ENCODE peak calls at places on chromosomes 3 and 15, in eight cellular contexts. B, K, S, I, X, O, M and N are unnamed samples. For H3K9me3 and H3K36me3, the result is how much of the 10 kb centered on the place peaks cover.

GRCh38 chr3:101724329-101725191 is at the start of gene CEP97:
- DNase-seq in B (peak), K (peak), S (peak), I (peak), X (peak), O (peak), M (peak), N (peak)

GRCh38 chr3:61876797-61877196 is 315.4 kb downstream of the PTPRG start:
- DNase-seq in B (no peak), K (no peak), S (no peak), I (no peak), X (no peak), O (no peak), M (no peak), N (no peak)

GRCh38 chr15:41832875-41833274 is 5.0 kb downstream of the JMJD7 start:
- DNase-seq in B (peak), K (no peak), S (no peak), I (no peak), X (no peak), O (no peak), M (no peak), N (no peak)

GRCh38 chr3:11574981-11575669 is 68.6 kb downstream of the VGLL4 start:
- DNase-seq in B (no peak), K (no peak), S (no peak), I (no peak), X (no peak), O (no peak), M (no peak), N (no peak)

GRCh38 chr15:40062816-40063562 is 24.0 kb upstream of the SRP14 start:
- DNase-seq in B (no peak), K (no peak), S (no peak), I (no peak), X (no peak), O (no peak), M (no peak), N (no peak)

GRCh38 chr3:51940648-51941421 is 869 bp downstream of the RRP9 start:
- DNase-seq in B (no peak), K (no peak), S (no peak), I (no peak), X (peak), O (no peak), M (no peak), N (peak)

GRCh38 chr15:93018574-93018973 is 70.4 kb downstream of the RGMA start:
- DNase-seq in B (no peak), K (no peak), S (no peak), I (no peak), X (no peak), O (no peak), M (no peak), N (no peak)

GRCh38 chr3:182621435-182622240 is 171.7 kb upstream of the ATP11B start:
- DNase-seq in B (no peak), K (no peak), S (no peak), I (no peak), X (no peak), O (no peak), M (no peak), N (no peak)

GRCh38 chr3:184135149-184135910 is at the start of gene EIF2B5:
- DNase-seq in B (peak), K (peak), S (peak), I (peak), X (peak), O (peak), M (peak), N (peak)

GRCh38 chr3:14949126-14949525 is 1.7 kb downstream of the NR2C2 start:
- DNase-seq in B (no peak), K (peak), S (no peak), I (no peak), X (no peak), O (no peak), M (no peak), N (no peak)

GRCh38 chr3:47019201-47019600 is 39.7 kb downstream of the NBEAL2 start:
- DNase-seq in B (no peak), K (no peak), S (peak), I (no peak), X (no peak), O (no peak), M (no peak), N (no peak)

DNA sequence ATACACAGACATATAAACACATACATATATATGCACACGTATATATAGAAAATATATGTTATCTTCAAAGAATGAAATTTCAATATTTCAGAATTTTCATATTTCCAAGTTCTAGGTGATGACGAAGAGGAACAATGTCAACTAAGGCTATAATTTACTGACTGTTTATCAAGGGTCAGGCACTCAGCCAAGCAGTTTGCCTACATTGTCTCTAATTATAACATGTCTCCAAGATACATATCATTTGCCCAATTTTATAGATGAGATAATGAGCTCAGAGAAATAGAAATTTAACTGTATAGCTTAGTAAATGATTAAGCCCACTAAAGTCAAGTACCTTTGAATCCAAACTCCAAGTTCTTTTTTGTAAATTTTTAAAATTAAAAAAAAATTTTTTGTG is 99.9 kb upstream of the PLSCR4 start:
- DNase-seq in B (peak), K (no peak), S (no peak), I (no peak), X (no peak), O (no peak), M (no peak), N (no peak)
- H3K9me3 ChIP-seq in B (under half), K (under half), S (under half), I (under half), X (under half), O (under half), M (under half), N (under half)

GRCh38 chr15:83206387-83206970 is 1.1 kb downstream of the HDGFL3 start:
- DNase-seq in B (no peak), K (peak), S (no peak), I (no peak), X (peak), O (no peak), M (no peak), N (no peak)
- TF ChIP-seq EP300 in B (no peak), K (no peak), S (no peak), I (no peak), X (no peak), O (no peak), M (no peak), N (no peak)

GRCh38 chr3:150409527-150410310 is 1.6 kb downstream of the TSC22D2 start:
- DNase-seq in B (peak), K (peak), S (peak), I (peak), X (peak), O (peak), M (peak), N (peak)

GRCh38 chr3:150411971-150412370 is 3.9 kb downstream of the TSC22D2 start:
- DNase-seq in B (no peak), K (no peak), S (no peak), I (no peak), X (no peak), O (no peak), M (no peak), N (no peak)

GRCh38 chr3:150410311-150411105 is 2.4 kb downstream of the TSC22D2 start:
- DNase-seq in B (peak), K (peak), S (no peak), I (no peak), X (peak), O (peak), M (no peak), N (peak)

GRCh38 chr3:150412599-150413069 is 4.5 kb downstream of the TSC22D2 start:
- DNase-seq in B (no peak), K (peak), S (no peak), I (no peak), X (no peak), O (no peak), M (peak), N (no peak)

GRCh38 chr3:150411106-150411460 is 3.0 kb downstream of the TSC22D2 start:
- DNase-seq in B (no peak), K (no peak), S (no peak), I (no peak), X (no peak), O (no peak), M (no peak), N (no peak)
- H3K36me3 ChIP-seq in B (under half), K (under half), S (under half), I (under half), X (under half), O (under half), M (under half), N (under half)

DNA sequence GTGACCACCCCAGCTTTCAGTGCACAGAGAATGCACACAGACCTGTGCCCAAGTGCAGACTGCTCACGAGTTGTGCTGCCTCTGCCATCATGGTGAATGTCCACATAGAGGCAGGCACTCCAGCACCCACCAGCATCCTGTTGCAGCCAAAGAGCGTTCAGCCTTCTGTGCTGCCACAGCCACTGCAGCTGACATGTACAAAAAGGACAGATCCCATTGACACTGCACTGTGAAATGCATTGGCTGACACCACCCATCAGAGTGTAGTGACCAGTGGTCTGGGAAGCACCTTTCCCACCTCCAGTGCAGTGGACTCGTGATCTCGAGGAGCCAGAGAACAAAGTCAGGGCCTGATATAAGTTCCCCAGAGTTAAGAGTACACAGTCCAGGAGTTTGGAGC is 260.3 kb downstream of the RAP2B start:
- DNase-seq in B (no peak), K (no peak), S (no peak), I (no peak), X (no peak), O (no peak), M (no peak), N (no peak)
- H3K9me3 ChIP-seq in B (under half), K (under half), S (under half), I (under half), X (under half), O (under half), M (half or more), N (under half)

GRCh38 chr3:186367631-186368030 is 5.6 kb upstream of the DGKG start:
- DNase-seq in B (no peak), K (no peak), S (no peak), I (no peak), X (no peak), O (no peak), M (no peak), N (no peak)
- TF ChIP-seq EP300 in B (no peak), K (no peak), S (no peak), I (no peak), X (no peak), O (no peak), M (no peak), N (no peak)